ENCODE peak calls at places on chromosomes 7 and 10, in seven cellular contexts. P is T-helper 2 cell; V is HEK293T; K is activated T-cell treated with anti-CD3 and anti-CD28 coated beads for 1 hour; T is substantia nigra; F is T-helper 22 cell; W is activated CD4-positive, alpha-beta T cell treated with anti-CD3 and anti-CD28 coated beads, Interleukin-2, amount 50 U/mL, for 24 hours. Q is an unnamed sample.
A peak's percentile ranks its signal among the peaks of the same experiment; 100 is the strongest.

GRCh38 chr7:102283477-102284189 is 3.0 kb upstream of the SH2B2 start:
- DNase-seq in P (no peak), V (no peak), K (no peak), T (no peak), F (no peak), W (no peak), Q (no peak)

GRCh38 chr7:50362712-50363282 is 58.3 kb downstream of the IKZF1 start:
- DNase-seq in P (peak; percentile 82), V (no peak), K (peak; percentile 41), T (no peak), F (no peak), W (no peak), Q (no peak)

GRCh38 chr10:112246-112645 is 23.0 kb upstream of the ZMYND11 start:
- DNase-seq in P (no peak), V (no peak), K (no peak), T (no peak), F (no peak), W (no peak), Q (no peak)

GRCh38 chr7:107463139-107464078 is 6.4 kb upstream of the GPR22 start:
- DNase-seq in P (peak; percentile 1), V (peak; percentile 54), K (peak; percentile 4), T (peak; percentile 45), F (peak; percentile 24), W (peak; percentile 23), Q (peak; percentile 1)

GRCh38 chr10:43595739-43596298 is 10.4 kb upstream of the ZNF485 start:
- DNase-seq in P (peak; percentile 31), V (no peak), K (no peak), T (no peak), F (no peak), W (peak; percentile 40), Q (no peak)

GRCh38 chr7:87779806-87780205 is 96.4 kb downstream of the SLC25A40 start:
- DNase-seq in P (no peak), V (no peak), K (no peak), T (no peak), F (no peak), W (no peak), Q (no peak)

GRCh38 chr10:124648738-124649137 is 95.4 kb downstream of the FAM53B start:
- DNase-seq in P (peak; percentile 79), V (no peak), K (peak; percentile 37), T (peak; percentile 72), F (peak; percentile 56), W (peak; percentile 37), Q (peak; percentile 36)

GRCh38 chr10:70343312-70343711 is 39.1 kb downstream of the LRRC20 start:
- DNase-seq in P (no peak), V (no peak), K (no peak), T (no peak), F (no peak), W (no peak), Q (no peak)

GRCh38 chr10:104650072-104650471 is 9.0 kb downstream of the SORCS3 start:
- DNase-seq in P (no peak), V (no peak), K (no peak), T (no peak), F (no peak), W (no peak), Q (no peak)

GRCh38 chr7:48161407-48162125 is 9.7 kb upstream of the ABCA13 start:
- DNase-seq in P (no peak), V (no peak), K (no peak), T (no peak), F (no peak), W (no peak), Q (no peak)

Q was measured in activated T-helper 9 cell treated with anti-CD3 and anti-CD28 coated beads, Interleukin-2, amount 50 U/mL, for 16 hours.